ENCODE peak calls at places on chromosomes 2 and 18, in seven cellular contexts. Y is IMR-90, B is neuronal stem cell, V is trophoblast cell, G is H9, J is mesendoderm, K is mesenchymal stem cell. E is an unnamed sample.

GRCh38 chr2:233414777-233415570 is 60.7 kb downstream of the DGKD start:
- DNase-seq in G (no peak), B (no peak), Y (peak; percentile 60), K (no peak), J (no peak), V (no peak), E (no peak)

GRCh38 chr2:30702694-30703093 is 104.6 kb downstream of the CAPN13 start:
- DNase-seq in G (no peak), V (peak; percentile 16), B (no peak), K (no peak), J (no peak), Y (no peak), E (no peak)

GRCh38 chr2:240819404-240820013 is 510 bp downstream of the KIF1A start:
- DNase-seq in K (no peak), J (peak; percentile 38), Y (no peak), G (no peak), B (peak; percentile 37), V (no peak), E (no peak)

GRCh38 chr2:47057732-47058012 is 97.4 kb downstream of the STPG4 start:
- DNase-seq in B (no peak), G (no peak), V (no peak), J (no peak), K (no peak), Y (no peak), E (no peak)

GRCh38 chr2:47344890-47345583 is 57.9 kb upstream of the MSH2 start:
- DNase-seq in G (peak; percentile 99), K (peak; percentile 71), J (peak; percentile 100), Y (peak; percentile 44), B (peak; percentile 92), V (peak; percentile 55), E (peak; percentile 85)

GRCh38 chr2:8090748-8091700 is 590.8 kb upstream of the ID2 start:
- DNase-seq in Y (peak; percentile 93), J (peak; percentile 57), B (no peak), G (no peak), V (peak; percentile 93), K (peak; percentile 98), E (no peak)

GRCh38 chr2:227774011-227774624 is 28.4 kb downstream of the SCYGR8 start:
- DNase-seq in G (peak; percentile 65), Y (no peak), V (peak; percentile 44), J (peak; percentile 64), K (no peak), B (no peak), E (no peak)

GRCh38 chr2:25377822-25378421 is 36.2 kb upstream of the DNMT3A start:
- DNase-seq in J (no peak), B (no peak), Y (no peak), V (no peak), K (no peak), G (peak; percentile 30), E (no peak)

GRCh38 chr18:54946149-54946581 is 13.1 kb downstream of the CCDC68 start:
- DNase-seq in Y (peak; percentile 33), B (no peak), K (peak; percentile 56), G (no peak), V (peak; percentile 71), J (no peak), E (no peak)

GRCh38 chr18:53817976-53818950 is 406.2 kb downstream of the MBD2 start:
- DNase-seq in V (no peak), K (no peak), B (no peak), J (no peak), G (no peak), Y (no peak), E (no peak)

GRCh38 chr2:11124760-11125068 is 30.6 kb upstream of the SLC66A3 start:
- DNase-seq in G (no peak), B (no peak), J (no peak), V (no peak), Y (no peak), K (no peak), E (no peak)

GRCh38 chr2:69253893-69254292 is 133.1 kb downstream of the GFPT1 start:
- DNase-seq in Y (peak; percentile 99), V (peak; percentile 97), G (no peak), B (no peak), J (no peak), K (peak; percentile 98), E (no peak)

GRCh38 chr2:100623921-100624320 is 61.1 kb downstream of the PDCL3 start:
- DNase-seq in B (no peak), Y (no peak), V (no peak), K (no peak), J (peak; percentile 65), G (no peak), E (no peak)

GRCh38 chr2:153873062-153874048 is 1.6 kb downstream of the GALNT13 start:
- DNase-seq in K (no peak), G (peak; percentile 64), B (no peak), J (peak; percentile 72), V (no peak), Y (no peak), E (no peak)

GRCh38 chr2:226164512-226164911 is 635.1 kb downstream of the IRS1 start:
- DNase-seq in G (no peak), J (no peak), Y (no peak), B (no peak), K (no peak), V (no peak), E (no peak)
- H3K23ac ChIP-seq in G (no peak overlapping the region), J (no peak overlapping the region), Y (no peak overlapping the region), B (no peak overlapping the region), K (no peak overlapping the region), V (no peak overlapping the region), E (no peak overlapping the region)

GRCh38 chr18:6850396-6850795 is 120.9 kb downstream of the ARHGAP28 start:
- DNase-seq in Y (no peak), K (no peak), B (no peak), V (no peak), J (no peak), G (no peak), E (no peak)

GRCh38 chr18:6855767-6856166 is 126.3 kb downstream of the ARHGAP28 start:
- DNase-seq in V (no peak), J (no peak), G (no peak), K (no peak), Y (no peak), B (no peak), E (no peak)

GRCh38 chr18:6857305-6857704 is 127.8 kb downstream of the ARHGAP28 start:
- DNase-seq in G (no peak), K (peak; percentile 60), Y (peak; percentile 86), J (peak; percentile 42), V (no peak), B (no peak), E (no peak)

GRCh38 chr18:6851480-6851879 is 122.0 kb downstream of the ARHGAP28 start:
- DNase-seq in Y (no peak), K (no peak), J (no peak), B (no peak), G (no peak), V (no peak), E (no peak)

DNA sequence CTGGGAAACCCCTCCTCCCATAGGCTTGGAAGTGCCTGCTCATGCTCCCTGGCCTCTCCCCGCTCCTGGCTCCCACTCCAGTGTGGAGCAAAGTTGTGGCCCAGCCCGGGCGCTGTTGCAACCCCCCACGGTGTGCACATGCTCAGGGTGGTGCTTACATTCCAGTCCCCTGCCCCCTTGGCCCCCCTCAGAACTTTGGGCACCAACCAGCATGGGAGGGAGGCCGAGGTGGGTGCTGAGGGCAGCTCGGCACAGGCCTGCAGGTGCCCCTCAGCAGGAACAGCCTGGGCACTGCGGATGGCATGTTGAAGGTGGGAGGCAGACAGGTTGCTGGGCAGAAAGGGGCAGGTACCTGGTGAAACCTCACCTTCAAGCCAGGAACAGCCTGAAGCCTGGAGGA is 125.3 kb downstream of the ARHGAP28 start:
- DNase-seq in Y (no peak), G (no peak), K (no peak), B (no peak), V (no peak), J (no peak), E (no peak)
- H3K23ac ChIP-seq in Y (no peak overlapping the region), G (no peak overlapping the region), K (no peak overlapping the region), B (peak overlapping the region; percentile 43), V (no peak overlapping the region), J (no peak overlapping the region), E (no peak overlapping the region)

DNA sequence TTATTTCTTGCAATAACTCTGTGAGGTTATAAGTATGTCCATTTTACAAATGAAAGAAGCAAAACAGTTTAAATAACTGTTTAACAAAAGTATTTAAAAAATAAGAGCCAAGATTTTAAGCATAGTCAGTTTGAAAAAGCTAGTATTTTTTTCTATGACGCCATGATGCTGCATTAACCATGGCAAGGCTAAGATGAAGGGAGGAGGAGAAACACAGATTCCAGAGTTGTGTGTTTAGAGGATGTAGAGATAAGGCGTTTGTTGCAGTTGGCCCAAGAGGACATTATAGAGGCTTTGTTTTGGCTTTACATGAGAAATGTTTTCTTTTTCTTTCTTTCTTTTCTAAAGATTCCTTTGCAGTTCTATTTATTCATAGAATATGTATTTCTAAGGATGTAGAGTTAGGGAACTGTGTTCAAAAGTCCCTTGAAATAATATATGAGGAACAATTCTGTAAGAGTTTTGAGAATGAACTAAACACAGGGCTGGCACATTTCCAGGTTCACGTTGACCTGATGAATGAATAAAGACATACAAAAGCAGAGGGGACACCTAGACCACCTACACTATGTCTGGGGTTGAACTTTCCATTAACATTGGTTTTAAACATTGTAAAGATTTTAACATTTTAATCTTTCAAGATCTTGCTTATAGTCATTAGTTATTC is 244.2 kb downstream of the KCNS3 start:
- DNase-seq in V (no peak), Y (no peak), J (no peak), G (no peak), B (no peak), K (no peak), E (no peak)
- H3K23ac ChIP-seq in V (no peak overlapping the region), Y (no peak overlapping the region), J (no peak overlapping the region), G (no peak overlapping the region), B (no peak overlapping the region), K (no peak overlapping the region), E (no peak overlapping the region)

GRCh38 chr2:166112193-166112605 is 15.6 kb downstream of the SCN1A start:
- DNase-seq in B (no peak), G (no peak), Y (peak; percentile 66), J (no peak), V (no peak), K (no peak), E (no peak)

GRCh38 chr2:166115589-166115988 is 12.2 kb downstream of the SCN1A start:
- DNase-seq in G (no peak), K (no peak), B (no peak), J (no peak), V (no peak), Y (no peak), E (no peak)

GRCh38 chr2:166118180-166118579 is 9.6 kb downstream of the SCN1A start:
- DNase-seq in K (no peak), V (no peak), Y (no peak), G (no peak), J (no peak), B (no peak), E (no peak)

GRCh38 chr2:166117491-166117890 is 10.3 kb downstream of the SCN1A start:
- DNase-seq in K (no peak), B (no peak), G (no peak), J (no peak), Y (no peak), V (no peak), E (no peak)
- H3K23ac ChIP-seq in K (no peak overlapping the region), B (no peak overlapping the region), G (no peak overlapping the region), J (no peak overlapping the region), Y (no peak overlapping the region), V (no peak overlapping the region), E (no peak overlapping the region)

DNA sequence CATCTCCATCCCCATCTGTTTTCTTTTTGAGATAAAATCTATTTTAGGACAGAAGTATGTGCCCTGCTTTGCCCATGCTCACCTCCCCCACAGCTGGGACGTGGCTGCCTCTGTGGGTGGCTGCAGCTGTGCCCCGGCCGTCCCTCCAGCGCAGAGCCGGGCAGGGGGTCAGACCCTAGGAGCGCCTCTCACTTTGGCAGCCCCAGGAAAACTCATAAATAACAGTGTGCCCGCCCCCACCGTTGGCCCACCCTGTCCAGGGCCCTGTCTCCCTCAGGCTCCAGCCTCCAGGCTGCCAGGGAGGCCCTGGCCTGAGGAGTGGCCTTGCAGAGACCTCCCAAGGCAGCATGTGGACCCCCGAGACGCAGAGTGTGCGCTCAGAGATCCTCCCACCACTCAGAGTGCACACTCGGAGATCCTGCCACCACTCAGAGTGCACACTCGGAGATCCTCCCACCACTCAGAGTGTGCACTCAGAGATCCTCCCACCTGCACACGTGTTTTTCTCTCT is 178.1 kb downstream of the TWIST2 start:
- DNase-seq in J (no peak), G (no peak), Y (no peak), B (no peak), K (no peak), V (no peak), E (no peak)
- H3K23ac ChIP-seq in J (no peak overlapping the region), G (no peak overlapping the region), Y (no peak overlapping the region), B (no peak overlapping the region), K (no peak overlapping the region), V (no peak overlapping the region), E (no peak overlapping the region)